ENCODE peak calls at places on chromosomes 6 and 20, in ten cellular contexts. Q is RWPE2; K is HEK293T; B is CD8-positive, alpha-beta memory T cell; M is choroid plexus epithelial cell; G is GM10248; S is amniotic stem cell; L is M059J; J is MM.1S; V is stimulated activated naive CD8-positive, alpha-beta T cell treated with anti-CD3 and anti-CD28 coated beads, Interleukin-15, Interleukin-2, amounts not matched to agents 100 U/mL and 50 U/mL, for 24 hours. T is an unnamed sample.
A peak's percentile ranks its signal among the peaks of the same experiment; 100 is the strongest.

GRCh38 chr20:17427646-17428045 is 103.5 kb downstream of the BFSP1 start:
- DNase-seq in Q (no peak), K (no peak), B (no peak), M (no peak), G (no peak), S (no peak), L (no peak), J (no peak), V (no peak), T (no peak)

GRCh38 chr6:130018830-130019795 is 732 bp downstream of the L3MBTL3 start:
- DNase-seq in Q (no peak), K (peak; percentile 47), B (peak; percentile 24), M (peak; percentile 61), G (peak; percentile 50), S (no peak), L (peak; percentile 63), J (peak; percentile 39), V (peak; percentile 42), T (no peak)

GRCh38 chr6:110960014-110960390 is 1.5 kb downstream of the GTF3C6 start:
- DNase-seq in Q (no peak), K (no peak), B (no peak), M (no peak), G (no peak), S (no peak), L (no peak), J (no peak), V (no peak), T (no peak)

GRCh38 chr20:49811825-49812462 is 684 bp upstream of the SLC9A8 start:
- DNase-seq in Q (peak; percentile 66), K (no peak), B (no peak), M (no peak), G (no peak), S (no peak), L (peak; percentile 71), J (no peak), V (no peak), T (peak; percentile 29)

GRCh38 chr6:137698636-137699035 is 168.4 kb upstream of the TNFAIP3 start:
- DNase-seq in Q (no peak), K (no peak), B (no peak), M (no peak), G (no peak), S (no peak), L (peak; percentile 59), J (peak; percentile 39), V (no peak), T (no peak)

GRCh38 chr6:118980063-118980462 is 45.1 kb upstream of the MCM9 start:
- DNase-seq in Q (no peak), K (no peak), B (no peak), M (peak; percentile 73), G (no peak), S (no peak), L (no peak), J (no peak), V (no peak), T (no peak)

GRCh38 chr20:7859371-7859802 is 80.9 kb downstream of the HAO1 start:
- DNase-seq in Q (no peak), K (peak; percentile 21), B (no peak), M (peak; percentile 81), G (peak; percentile 6), S (peak; percentile 26), L (peak; percentile 74), J (peak; percentile 42), V (no peak), T (peak; percentile 58)

GRCh38 chr6:123415844-123416468 is 220.8 kb downstream of the TRDN start:
- DNase-seq in Q (no peak), K (peak; percentile 47), B (no peak), M (peak; percentile 77), G (peak; percentile 29), S (peak; percentile 3), L (peak; percentile 58), J (peak; percentile 76), V (peak; percentile 29), T (peak; percentile 52)

GRCh38 chr6:147941143-147941542 is 401.5 kb upstream of the SASH1 start:
- DNase-seq in Q (no peak), K (no peak), B (no peak), M (no peak), G (no peak), S (no peak), L (peak; percentile 64), J (no peak), V (no peak), T (no peak)

GRCh38 chr6:129030231-129030630 is 147.3 kb downstream of the LAMA2 start:
- DNase-seq in Q (no peak), K (no peak), B (no peak), M (peak; percentile 13), G (no peak), S (no peak), L (no peak), J (no peak), V (no peak), T (no peak)

GRCh38 chr20:20417891-20418676 is 50.2 kb downstream of the INSM1 start:
- DNase-seq in Q (no peak), K (no peak), B (no peak), M (no peak), G (no peak), S (no peak), L (no peak), J (peak; percentile 88), V (no peak), T (no peak)

GRCh38 chr20:53322651-53323050 is 271.0 kb downstream of the ZNF217 start:
- DNase-seq in Q (no peak), K (no peak), B (no peak), M (no peak), G (no peak), S (no peak), L (peak; percentile 66), J (no peak), V (peak; percentile 17), T (no peak)

GRCh38 chr6:111804627-111805235 is 68.5 kb downstream of the FYN start:
- DNase-seq in Q (no peak), K (no peak), B (peak; percentile 60), M (peak; percentile 98), G (peak; percentile 36), S (no peak), L (peak; percentile 93), J (peak; percentile 36), V (peak; percentile 68), T (peak; percentile 87)

GRCh38 chr20:6705920-6706500 is 61.5 kb upstream of the BMP2 start:
- DNase-seq in Q (no peak), K (no peak), B (no peak), M (no peak), G (no peak), S (no peak), L (peak; percentile 42), J (no peak), V (no peak), T (no peak)

GRCh38 chr6:146697921-146698320 is 99.1 kb downstream of the ADGB start:
- DNase-seq in Q (no peak), K (no peak), B (no peak), M (peak; percentile 5), G (no peak), S (no peak), L (no peak), J (no peak), V (no peak), T (no peak)

GRCh38 chr20:20089018-20089417 is 36.7 kb downstream of the CFAP61 start:
- DNase-seq in Q (no peak), K (no peak), B (no peak), M (no peak), G (no peak), S (no peak), L (no peak), J (no peak), V (no peak), T (no peak)

GRCh38 chr20:36219671-36220220 is 16.5 kb upstream of the AAR2 start:
- DNase-seq in Q (peak; percentile 73), K (no peak), B (no peak), M (no peak), G (no peak), S (no peak), L (no peak), J (no peak), V (no peak), T (no peak)

GRCh38 chr20:61845276-61845675 is 220.4 kb downstream of the TAF4 start:
- DNase-seq in Q (no peak), K (no peak), B (no peak), M (no peak), G (no peak), S (no peak), L (no peak), J (no peak), V (no peak), T (no peak)

GRCh38 chr20:38727602-38728236 is 3.4 kb downstream of the SLC32A1 start:
- DNase-seq in Q (peak; percentile 85), K (no peak), B (no peak), M (no peak), G (no peak), S (no peak), L (no peak), J (no peak), V (peak; percentile 11), T (no peak)

GRCh38 chr6:82875573-82876185 is 190.0 kb downstream of the UBE3D start:
- DNase-seq in Q (no peak), K (no peak), B (no peak), M (peak; percentile 54), G (no peak), S (peak; percentile 11), L (peak; percentile 99), J (no peak), V (no peak), T (peak; percentile 70)

GRCh38 chr20:25178563-25179438 is 16.7 kb upstream of the ENTPD6 start:
- DNase-seq in Q (peak; percentile 93), K (peak; percentile 55), B (no peak), M (peak; percentile 92), G (peak; percentile 59), S (peak; percentile 86), L (peak; percentile 98), J (peak; percentile 48), V (no peak), T (peak; percentile 79)

GRCh38 chr20:51345601-51346101 is 196.9 kb downstream of the NFATC2 start:
- DNase-seq in Q (peak; percentile 99), K (no peak), B (no peak), M (peak; percentile 83), G (no peak), S (peak; percentile 37), L (peak; percentile 94), J (no peak), V (no peak), T (no peak)

GRCh38 chr6:138590796-138591709 is 91.8 kb upstream of the NHSL1 start:
- DNase-seq in Q (no peak), K (peak; percentile 78), B (peak; percentile 12), M (peak; percentile 85), G (peak; percentile 64), S (peak; percentile 55), L (peak; percentile 81), J (peak; percentile 64), V (peak; percentile 49), T (peak; percentile 72)

GRCh38 chr6:109292983-109293586 is 89.2 kb downstream of the CD164 start:
- DNase-seq in Q (no peak), K (no peak), B (no peak), M (no peak), G (no peak), S (no peak), L (no peak), J (no peak), V (no peak), T (no peak)

GRCh38 chr6:129134535-129134934 is 251.6 kb downstream of the LAMA2 start:
- DNase-seq in Q (no peak), K (no peak), B (no peak), M (peak; percentile 71), G (no peak), S (no peak), L (no peak), J (no peak), V (no peak), T (no peak)

GRCh38 chr6:106643061-106643460 is 13.7 kb downstream of the QRSL1 start:
- DNase-seq in Q (no peak), K (no peak), B (no peak), M (no peak), G (no peak), S (no peak), L (no peak), J (no peak), V (no peak), T (no peak)

GRCh38 chr20:10501377-10501776 is 66.3 kb downstream of the SLX4IP start:
- DNase-seq in Q (no peak), K (no peak), B (no peak), M (no peak), G (no peak), S (no peak), L (peak; percentile 63), J (no peak), V (peak; percentile 14), T (no peak)